ENCODE peak calls at places on chromosomes 13 and 19, in eight cellular contexts. I is heart right ventricle, R is DND-41, J is cardiac muscle cell, H is ovary, B is epithelial cell of esophagus, V is B cell, G is bronchial epithelial cell. K is an unnamed sample.

GRCh38 chr19:28426902-28427232 is 786.1 kb downstream of the UQCRFS1 start:
- DNase-seq in I (no peak), R (peak; percentile 28), J (peak; percentile 42), H (no peak), B (no peak), V (no peak), G (peak; percentile 26), K (no peak)

GRCh38 chr13:28324181-28324789 is 170.6 kb downstream of the FLT1 start:
- DNase-seq in I (no peak), R (peak; percentile 75), J (peak; percentile 76), H (no peak), B (peak; percentile 70), V (peak; percentile 76), G (peak; percentile 56), K (peak; percentile 83)

GRCh38 chr19:16078759-16079707 is 2.7 kb downstream of the TPM4 start:
- DNase-seq in I (no peak), R (peak; percentile 88), J (peak; percentile 98), H (peak; percentile 77), B (peak; percentile 94), V (peak; percentile 78), G (peak; percentile 94), K (peak; percentile 82)

GRCh38 chr13:112729408-112729807 is 39.6 kb downstream of the ATP11A start:
- DNase-seq in I (peak; percentile 70), R (no peak), J (peak; percentile 56), H (no peak), B (no peak), V (no peak), G (no peak), K (no peak)

GRCh38 chr19:27672309-27673047 is 1540.5 kb downstream of the UQCRFS1 start:
- DNase-seq in I (peak; percentile 22), R (no peak), J (no peak), H (no peak), B (no peak), V (no peak), G (no peak), K (no peak)

GRCh38 chr19:17778621-17779280 is 16.2 kb upstream of the B3GNT3 start:
- DNase-seq in I (no peak), R (no peak), J (peak; percentile 14), H (no peak), B (peak; percentile 43), V (no peak), G (peak; percentile 31), K (no peak)

GRCh38 chr19:13920940-13921744 is 15.1 kb downstream of the CC2D1A start:
- DNase-seq in I (no peak), R (peak; percentile 47), J (peak; percentile 57), H (no peak), B (peak; percentile 49), V (peak; percentile 32), G (peak; percentile 53), K (peak; percentile 74)

GRCh38 chr13:34863360-34864135 is 78.5 kb upstream of the NBEA start:
- DNase-seq in I (no peak), R (no peak), J (peak; percentile 67), H (no peak), B (peak; percentile 95), V (no peak), G (peak; percentile 97), K (no peak)

GRCh38 chr13:75445717-75446529 is 36.0 kb downstream of the TBC1D4 start:
- DNase-seq in I (no peak), R (no peak), J (peak; percentile 60), H (no peak), B (peak; percentile 33), V (no peak), G (peak; percentile 40), K (no peak)

GRCh38 chr19:51259348-51260245 is 8.7 kb downstream of the SIGLECL1 start:
- DNase-seq in I (no peak), R (peak; percentile 37), J (peak; percentile 54), H (no peak), B (peak; percentile 24), V (no peak), G (peak; percentile 17), K (peak; percentile 62)

DNA sequence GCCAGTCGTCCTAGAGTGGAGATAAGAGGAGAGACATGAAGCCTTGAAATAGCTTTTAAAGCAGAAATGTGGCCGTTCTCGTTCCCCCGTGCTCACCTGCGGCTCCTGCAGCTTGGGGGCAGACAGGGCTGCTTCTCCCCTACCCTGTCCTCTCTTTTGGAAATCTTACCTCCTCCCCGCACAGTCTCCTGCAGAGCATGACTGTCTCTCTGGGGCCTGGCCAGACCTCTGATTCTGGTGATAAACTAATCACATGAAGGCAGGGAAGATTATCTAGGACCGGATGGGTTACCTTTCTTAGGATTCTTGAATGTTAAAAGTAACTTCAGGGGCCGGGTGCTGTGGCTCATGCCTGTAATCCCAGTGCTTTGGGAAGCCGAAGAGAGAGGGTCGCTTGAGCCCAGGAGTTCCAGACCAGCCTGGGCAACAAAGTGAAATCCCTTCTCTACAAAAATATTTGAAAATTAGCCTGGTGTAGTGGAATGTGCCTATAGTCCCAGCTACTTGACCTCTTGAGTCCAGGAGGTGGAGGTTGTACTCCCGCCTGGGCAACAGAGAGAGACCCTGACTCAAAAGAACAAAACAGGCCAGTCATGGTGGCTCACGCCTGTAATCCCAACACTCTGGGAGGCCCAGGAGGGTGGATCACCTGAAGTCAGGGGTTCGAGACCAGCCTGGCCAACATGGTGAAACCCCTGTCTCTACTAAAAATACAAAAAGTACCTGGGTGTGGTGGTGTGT is 8.1 kb downstream of the CEBPA start:
- DNase-seq in I (no peak), R (no peak), J (no peak), H (no peak), B (no peak), V (no peak), G (no peak), K (no peak)
- TF ChIP-seq CTCF in I (no peak), R (no peak), J (no peak), H (no peak), B (no peak), V (no peak), G (no peak), K (no peak)

DNA sequence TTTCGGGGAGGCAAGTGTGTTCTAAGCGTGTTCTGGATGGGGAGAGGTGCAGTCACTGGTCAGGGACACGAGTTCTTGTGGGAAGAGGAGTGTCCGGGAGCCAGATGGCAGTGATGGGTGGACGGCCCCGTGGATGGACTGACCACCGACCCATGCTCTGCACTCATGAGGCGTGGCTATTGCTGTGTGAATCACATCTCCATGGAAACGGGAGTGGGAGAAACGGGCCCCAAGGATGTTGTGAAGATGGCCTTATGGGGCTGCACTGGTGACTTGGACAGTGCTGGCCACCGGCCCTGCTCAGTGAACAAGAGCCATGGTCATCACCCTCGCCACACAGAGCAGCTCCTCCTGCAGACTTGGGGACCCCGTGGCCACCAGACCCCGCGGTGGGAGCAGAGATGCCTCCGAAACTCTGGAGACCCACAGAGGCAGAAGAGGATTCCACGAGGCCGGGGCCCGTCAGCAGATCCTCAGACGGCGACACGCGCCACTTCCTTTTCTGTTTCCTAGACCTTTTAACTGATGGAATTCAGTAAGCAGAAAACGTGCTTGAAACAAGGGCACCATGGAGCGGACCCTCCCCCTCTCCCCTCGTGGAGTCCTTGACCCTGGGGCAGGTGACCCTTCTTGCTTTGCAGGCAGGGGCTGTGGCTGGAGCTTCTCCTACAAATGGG is 47.5 kb downstream of the GAS6 start:
- DNase-seq in I (no peak), R (peak; percentile 16), J (no peak), H (no peak), B (no peak), V (peak; percentile 21), G (no peak), K (no peak)
- TF ChIP-seq CTCF in I (no peak), R (no peak), J (no peak), H (no peak), B (no peak), V (no peak), G (no peak), K (no peak)

DNA sequence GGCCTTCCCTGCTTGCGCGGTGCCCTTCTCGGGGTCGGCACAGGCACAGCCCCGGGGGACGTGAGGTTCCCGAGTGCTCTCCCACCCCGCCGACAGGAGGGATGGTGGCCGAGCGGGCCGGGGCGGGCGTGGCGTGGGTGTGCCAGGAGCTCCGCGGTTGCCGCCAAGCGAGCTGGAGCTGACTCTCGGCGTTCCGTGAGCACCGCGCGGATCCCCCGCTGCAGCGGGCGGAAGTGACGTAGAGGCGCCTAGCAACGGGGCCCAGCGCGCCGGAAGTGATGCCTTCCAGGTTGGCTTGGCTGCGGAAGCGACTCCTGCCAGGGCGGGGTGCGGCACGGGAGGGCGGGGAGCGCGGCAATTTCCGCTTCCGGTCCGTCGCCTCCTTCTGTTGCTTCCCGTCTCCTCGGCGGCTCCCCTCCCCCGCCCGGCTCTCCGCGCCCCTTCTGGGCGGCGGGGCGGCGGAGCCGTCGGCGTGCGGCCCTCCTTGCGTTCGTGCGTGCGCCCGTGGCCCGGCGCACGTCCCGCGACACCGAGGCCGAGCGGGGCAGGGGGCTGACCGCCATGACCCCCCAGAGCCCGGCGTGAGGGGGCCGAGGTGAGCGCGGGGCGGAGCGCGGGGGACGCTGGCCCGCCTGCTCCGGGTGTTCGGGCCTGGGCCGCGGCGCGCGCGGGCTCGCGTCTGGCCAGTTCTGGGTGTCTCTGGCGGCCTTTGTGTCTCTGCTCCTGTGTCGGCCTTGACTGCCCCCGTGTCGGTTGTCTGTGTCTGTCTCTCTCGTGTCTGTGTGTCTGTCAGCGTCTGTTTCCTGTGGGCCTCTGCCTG is at the start of gene EPN1:
- DNase-seq in I (peak; percentile 98), R (peak; percentile 98), J (peak; percentile 98), H (peak; percentile 97), B (peak; percentile 98), V (peak; percentile 98), G (peak; percentile 86), K (peak; percentile 99)
- TF ChIP-seq CTCF in I (no peak), R (no peak), J (no peak), H (no peak), B (no peak), V (no peak), G (no peak), K (no peak)

GRCh38 chr13:25112856-25113255 is 16.9 kb downstream of the PABPC3 start:
- DNase-seq in I (no peak), R (no peak), J (no peak), H (no peak), B (no peak), V (no peak), G (no peak), K (no peak)
- TF ChIP-seq CTCF in I (no peak), R (no peak), J (no peak), H (no peak), B (no peak), V (no peak), G (no peak), K (no peak)

DNA sequence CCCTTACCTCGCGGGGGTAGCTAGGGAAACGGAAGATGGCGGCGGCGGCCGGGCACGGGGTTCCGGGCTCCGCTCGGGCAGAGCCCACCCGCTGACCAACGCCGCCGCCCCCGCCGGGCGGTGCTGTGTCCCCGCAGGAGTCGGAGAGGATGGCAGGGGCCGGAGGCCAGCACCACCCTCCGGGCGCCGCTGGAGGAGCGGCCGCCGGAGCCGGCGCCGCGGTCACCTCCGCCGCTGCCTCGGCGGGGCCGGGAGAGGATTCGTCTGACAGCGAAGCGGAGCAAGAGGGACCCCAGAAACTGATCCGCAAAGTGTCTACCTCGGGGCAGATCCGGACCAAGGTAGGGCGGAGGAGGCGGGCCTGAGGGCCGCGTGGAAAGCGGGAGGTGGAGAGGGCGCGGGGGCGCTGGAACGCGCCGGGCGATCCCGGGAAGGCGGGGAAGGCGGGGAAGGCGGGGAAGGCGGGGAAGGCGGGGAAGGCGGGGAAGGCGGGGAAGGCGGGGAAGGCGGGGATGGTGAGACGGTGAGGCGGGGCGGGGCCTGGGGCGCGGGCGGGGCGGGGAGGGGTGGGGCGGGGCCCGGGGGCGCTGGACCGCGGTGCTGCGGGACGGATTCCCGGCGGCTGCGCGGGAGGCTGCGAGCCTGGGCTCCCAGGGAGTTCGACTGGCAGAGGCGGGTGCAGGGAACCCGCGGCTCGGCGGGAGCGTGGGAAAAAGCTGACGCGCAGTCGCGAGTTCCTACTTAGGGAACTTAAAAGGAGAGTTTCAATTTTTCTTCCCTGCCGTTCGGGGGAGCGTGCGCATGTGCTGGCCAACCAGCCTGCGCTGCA is at the start of gene DGKH:
- DNase-seq in I (peak; percentile 87), R (peak; percentile 69), J (peak; percentile 85), H (peak; percentile 89), B (peak; percentile 80), V (peak; percentile 56), G (peak; percentile 59), K (peak; percentile 90)
- TF ChIP-seq CTCF in I (no peak), R (peak; percentile 2), J (peak; percentile 10), H (peak; percentile 10), B (no peak), V (no peak), G (peak; percentile 19), K (no peak)

GRCh38 chr13:30355839-30356238 is 48.5 kb upstream of the KATNAL1 start:
- DNase-seq in I (no peak), R (peak; percentile 76), J (no peak), H (no peak), B (no peak), V (peak; percentile 18), G (no peak), K (no peak)
- TF ChIP-seq CTCF in I (no peak), R (no peak), J (no peak), H (no peak), B (no peak), V (no peak), G (no peak), K (no peak)

K was measured in GM20000.